ENCODE peak calls at places on chromosomes 5 and 9, in five cellular contexts. T is foreskin fibroblast, P is right lobe of liver, R is K562, L is Calu3. Q is an unnamed sample.

GRCh38 chr5:180830253-180831138 is 27.9 kb upstream of the MGAT1 start:
- DNase-seq in R (peak), P (peak), L (no peak), T (peak), Q (peak)

GRCh38 chr9:125549465-125550215 is 157.4 kb downstream of the MAPKAP1 start:
- DNase-seq in L (no peak), P (no peak), T (peak), R (no peak), Q (no peak)

GRCh38 chr9:29144476-29144875 is 1571.2 kb upstream of the C9orf72 start:
- DNase-seq in T (no peak), L (no peak), R (no peak), P (no peak), Q (no peak)

GRCh38 chr9:127895811-127896210 is 3.6 kb downstream of the ST6GALNAC6 start:
- DNase-seq in T (no peak), R (no peak), P (no peak), L (no peak), Q (no peak)

GRCh38 chr5:157564149-157564711 is 11.3 kb downstream of the ADAM19 start:
- DNase-seq in L (peak), P (peak), T (no peak), R (peak), Q (peak)

GRCh38 chr5:172004824-172005237 is 1.6 kb downstream of the FBXW11 start:
- DNase-seq in R (no peak), T (no peak), L (no peak), P (no peak), Q (no peak)

GRCh38 chr5:69206528-69207190 is 17.3 kb downstream of the CENPH start:
- DNase-seq in T (no peak), R (no peak), L (peak), P (peak), Q (peak)

GRCh38 chr5:42516282-42517042 is 93.2 kb downstream of the GHR start:
- DNase-seq in T (no peak), R (no peak), P (no peak), L (no peak), Q (no peak)

GRCh38 chr5:58330781-58331180 is 129.1 kb downstream of the PLK2 start:
- DNase-seq in L (no peak), P (no peak), T (no peak), R (no peak), Q (no peak)

GRCh38 chr9:121636978-121637377 is 14.5 kb upstream of the DAB2IP start:
- DNase-seq in T (no peak), P (no peak), L (no peak), R (no peak), Q (no peak)

GRCh38 chr9:83962165-83962564 is 17.9 kb downstream of the HNRNPK start:
- DNase-seq in L (no peak), T (no peak), P (no peak), R (no peak), Q (no peak)

GRCh38 chr5:126808619-126809018 is 31.7 kb downstream of the LMNB1 start:
- DNase-seq in P (no peak), T (peak), L (no peak), R (peak), Q (no peak)

GRCh38 chr9:128887049-128887448 is 5.1 kb downstream of the LRRC8A start:
- DNase-seq in T (no peak), R (no peak), L (no peak), P (no peak), Q (no peak)

GRCh38 chr5:126754609-126755008 is 22.3 kb upstream of the LMNB1 start:
- DNase-seq in R (no peak), L (no peak), P (no peak), T (no peak), Q (no peak)

GRCh38 chr5:68528877-68529276 is 313.3 kb downstream of the PIK3R1 start:
- DNase-seq in P (no peak), T (peak), R (no peak), L (no peak), Q (no peak)

GRCh38 chr5:88000877-88001276 is 267.8 kb downstream of the TMEM161B start:
- DNase-seq in R (no peak), T (no peak), P (no peak), L (no peak), Q (no peak)

GRCh38 chr5:124599048-124599973 is 147.1 kb downstream of the ZNF608 start:
- DNase-seq in P (peak), R (no peak), L (peak), T (peak), Q (no peak)

GRCh38 chr5:132928008-132928407 is 35.4 kb downstream of the AFF4 start:
- DNase-seq in T (no peak), L (no peak), P (no peak), R (no peak), Q (no peak)

GRCh38 chr5:68265822-68266395 is 50.4 kb downstream of the PIK3R1 start:
- DNase-seq in L (no peak), R (no peak), T (no peak), P (no peak), Q (no peak)

GRCh38 chr5:1152156-1152555 is 40.3 kb upstream of the SLC12A7 start:
- DNase-seq in T (no peak), R (no peak), P (no peak), L (peak), Q (no peak)

DNA sequence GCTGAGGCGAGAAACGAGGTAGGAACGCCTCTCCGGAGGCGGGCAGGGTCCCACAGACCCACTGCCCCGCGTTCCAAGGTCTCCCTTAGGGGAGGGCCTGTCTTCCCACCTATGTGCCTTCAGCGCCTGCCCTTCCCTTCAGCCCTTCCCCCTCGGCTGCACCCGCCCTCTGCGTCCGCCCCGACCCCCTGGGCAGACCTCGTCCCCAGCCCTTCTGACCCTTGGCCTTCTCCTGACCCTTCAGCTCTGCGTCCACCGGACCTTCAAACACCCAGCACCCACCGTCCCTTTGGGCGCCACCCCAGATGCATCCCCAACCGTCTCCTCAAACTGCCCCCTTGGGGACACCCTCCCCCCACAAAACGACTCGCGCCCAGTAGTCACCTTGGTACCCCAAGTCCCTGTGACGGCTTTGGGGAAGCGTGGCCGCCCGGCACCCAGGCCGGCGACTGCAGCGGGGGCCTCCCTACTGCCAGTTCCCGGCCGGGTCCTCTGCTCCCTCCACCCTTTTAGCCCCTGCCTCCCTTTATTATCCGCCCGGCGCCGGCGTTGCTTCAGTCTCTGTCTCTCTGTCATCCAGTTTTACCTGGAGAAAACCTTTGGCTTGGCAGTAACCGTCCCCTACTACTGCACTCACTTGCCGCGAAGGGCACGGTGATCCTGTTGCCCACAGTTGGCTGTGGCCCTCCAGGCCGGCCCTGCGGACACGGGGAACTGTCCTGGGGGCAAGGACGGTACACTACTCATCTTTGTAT is 421 bp downstream of the RUSC2 start:
- DNase-seq in R (peak), L (no peak), T (no peak), P (peak), Q (peak)
- TF ChIP-seq CTCF in R (no peak), L (no peak), T (no peak), P (no peak), Q (no peak)

GRCh38 chr5:81204205-81204604 is 28.9 kb upstream of the CKMT2 start:
- DNase-seq in L (no peak), P (no peak), T (no peak), R (no peak), Q (no peak)

GRCh38 chr5:81205058-81205457 is 28.1 kb upstream of the CKMT2 start:
- DNase-seq in R (peak), L (no peak), T (no peak), P (no peak), Q (no peak)

GRCh38 chr5:81209386-81209785 is 23.7 kb upstream of the CKMT2 start:
- DNase-seq in L (no peak), P (no peak), T (no peak), R (no peak), Q (no peak)

GRCh38 chr5:81208904-81209303 is 24.2 kb upstream of the CKMT2 start:
- DNase-seq in L (no peak), T (no peak), P (no peak), R (no peak), Q (no peak)

DNA sequence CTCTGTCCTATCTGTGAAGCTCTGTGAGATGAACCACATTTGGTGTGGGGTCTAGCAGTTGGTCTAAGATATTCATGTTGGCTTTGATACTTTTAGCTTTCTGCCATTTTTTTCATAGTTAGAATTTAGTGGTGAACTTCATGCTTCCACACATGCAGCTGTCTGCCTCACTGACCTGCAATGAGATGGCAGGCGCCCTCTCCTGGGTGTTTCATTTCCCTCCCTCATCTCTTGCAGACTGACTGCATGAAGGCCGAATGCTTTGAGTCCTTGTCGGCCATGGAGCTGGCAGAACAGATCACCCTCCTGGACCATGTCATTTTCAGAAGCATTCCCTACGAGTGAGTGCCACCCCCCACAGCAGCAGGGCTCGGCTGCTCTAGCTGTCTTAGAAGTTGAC is 26.1 kb upstream of the CKMT2 start:
- DNase-seq in L (peak), P (no peak), R (peak), T (no peak), Q (no peak)
- TF ChIP-seq CTCF in L (no peak), P (no peak), R (peak), T (peak), Q (peak)

DNA sequence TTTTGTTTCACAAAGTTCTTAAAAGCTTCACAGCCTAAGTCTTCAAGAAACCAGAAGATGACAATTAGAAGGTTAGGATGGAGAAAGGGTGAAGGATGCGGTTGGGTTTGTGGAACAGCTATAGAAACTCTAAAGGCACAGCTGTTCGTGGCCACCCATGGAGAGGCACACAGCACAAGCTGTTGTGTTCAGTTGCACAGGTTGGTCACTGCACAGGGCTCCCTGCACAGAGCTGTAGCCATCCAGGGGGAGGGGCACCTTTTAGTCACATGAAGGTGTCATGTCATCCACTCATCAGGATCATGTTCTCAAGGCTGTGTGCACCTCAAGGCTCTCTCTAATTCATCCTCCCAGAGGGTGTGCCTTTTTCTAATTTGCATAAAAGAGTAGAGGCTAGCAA is 5.1 kb upstream of the RASGRF2 start:
- DNase-seq in R (no peak), T (no peak), P (no peak), L (no peak), Q (no peak)
- TF ChIP-seq CTCF in R (no peak), T (no peak), P (no peak), L (no peak), Q (no peak)

DNA sequence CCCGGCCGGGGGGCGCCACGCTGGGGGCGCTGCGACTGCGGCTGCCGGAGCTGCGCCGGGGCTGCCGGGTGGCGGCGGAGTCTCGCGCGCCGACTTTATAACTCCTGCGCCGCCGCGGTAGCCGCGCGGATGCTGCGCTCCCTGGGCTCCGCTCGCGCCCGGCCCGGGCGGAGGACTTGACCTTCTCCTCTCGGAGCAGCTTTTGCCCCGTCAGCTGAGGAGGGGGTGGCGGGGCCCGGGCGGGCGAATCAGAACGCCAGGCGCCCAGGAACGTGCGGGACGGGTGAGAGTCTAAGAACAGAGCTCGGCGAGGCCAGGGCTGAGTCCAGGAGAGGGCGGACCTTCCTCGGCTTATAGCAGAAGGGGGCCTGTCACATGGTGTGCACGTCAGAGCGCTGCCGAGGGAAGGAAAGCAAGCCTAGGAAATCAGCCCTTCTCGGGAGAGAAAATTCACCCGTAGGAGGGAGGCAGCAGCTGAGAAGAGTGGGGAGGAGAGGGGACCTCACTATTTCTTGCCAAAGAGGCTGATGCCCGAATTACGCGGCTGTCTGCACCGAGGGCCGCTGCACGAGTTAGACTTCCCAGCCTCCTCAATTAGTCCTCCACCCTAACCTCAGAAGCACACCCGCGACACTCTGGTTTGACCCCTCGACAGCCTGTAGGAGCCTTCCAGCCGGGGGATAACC is at the start of gene FOXD1:
- DNase-seq in L (peak), R (peak), P (peak), T (peak), Q (peak)
- TF ChIP-seq CTCF in L (no peak), R (no peak), P (no peak), T (no peak), Q (no peak)

GRCh38 chr5:170508660-170509322 is 5.0 kb downstream of the KCNIP1 start:
- DNase-seq in R (peak), P (no peak), L (no peak), T (no peak), Q (no peak)
- TF ChIP-seq CTCF in R (peak), P (no peak), L (peak), T (no peak), Q (no peak)

GRCh38 chr5:95181650-95182049 is 103.2 kb downstream of the MCTP1 start:
- DNase-seq in L (no peak), P (no peak), T (no peak), R (no peak), Q (no peak)

GRCh38 chr5:95172659-95173058 is 112.2 kb downstream of the MCTP1 start:
- DNase-seq in R (no peak), P (no peak), L (no peak), T (no peak), Q (no peak)

GRCh38 chr5:95178046-95178651 is 106.7 kb downstream of the MCTP1 start:
- DNase-seq in L (peak), P (no peak), R (peak), T (peak), Q (peak)
- TF ChIP-seq CTCF in L (peak), P (no peak), R (peak), T (no peak), Q (peak)

DNA sequence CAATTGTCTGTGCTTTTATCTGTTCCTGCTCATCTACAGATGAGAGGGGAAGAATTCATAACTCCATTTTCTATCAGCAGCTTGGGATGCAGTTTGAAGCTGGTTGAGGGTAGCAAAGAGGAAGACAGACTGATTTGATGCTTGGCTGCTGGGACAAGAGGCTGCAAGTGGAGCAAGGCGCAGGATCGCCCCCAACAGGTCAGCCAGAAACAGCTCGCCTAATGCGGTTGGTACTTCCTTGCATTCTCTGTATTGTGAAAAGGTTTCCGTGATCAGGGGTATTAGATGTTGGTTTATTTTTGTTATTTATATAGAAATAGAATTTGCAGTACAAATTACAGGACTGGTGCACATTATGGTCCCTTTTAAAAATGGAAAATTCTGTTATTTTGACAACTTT is 40.6 kb downstream of the ZNF883 start:
- DNase-seq in R (peak), P (no peak), T (no peak), L (peak), Q (peak)
- TF ChIP-seq CTCF in R (peak), P (no peak), T (no peak), L (no peak), Q (peak)

GRCh38 chr9:137176302-137177182 is 4.7 kb upstream of the TMEM210 start:
- DNase-seq in R (peak), T (no peak), L (peak), P (no peak), Q (no peak)
- TF ChIP-seq CTCF in R (peak), T (peak), L (no peak), P (peak), Q (peak)

GRCh38 chr5:122300374-122300773 is 11.7 kb upstream of the SNCAIP start:
- DNase-seq in T (no peak), P (no peak), R (no peak), L (no peak), Q (no peak)

GRCh38 chr5:122297587-122298298 is 14.3 kb upstream of the SNCAIP start:
- DNase-seq in R (no peak), P (no peak), L (no peak), T (no peak), Q (no peak)

GRCh38 chr5:122291000-122291592 is 20.9 kb upstream of the SNCAIP start:
- DNase-seq in T (no peak), L (no peak), R (no peak), P (no peak), Q (no peak)

GRCh38 chr5:122292357-122292756 is 19.7 kb upstream of the SNCAIP start:
- DNase-seq in T (no peak), L (no peak), P (no peak), R (no peak), Q (no peak)

DNA sequence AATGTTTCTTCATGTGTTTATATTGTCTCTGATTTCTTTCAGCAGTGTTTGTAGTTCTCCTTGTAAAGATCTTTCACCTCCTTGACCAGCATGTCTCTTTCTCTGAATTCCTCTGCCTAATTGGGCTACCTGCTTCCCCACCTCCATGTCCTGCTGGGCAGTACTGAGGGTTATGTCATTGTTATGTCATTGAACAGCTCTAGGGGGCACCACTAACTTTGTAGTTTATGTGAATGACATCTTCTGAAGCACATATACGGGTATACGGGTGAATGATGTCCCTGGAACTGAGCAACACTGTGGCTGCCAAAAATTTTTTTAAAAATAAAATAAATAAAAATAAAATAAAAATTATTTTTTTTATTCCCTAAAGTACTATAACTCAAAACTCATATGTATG is 16.9 kb upstream of the SNCAIP start:
- DNase-seq in T (no peak), L (no peak), P (no peak), R (peak), Q (peak)
- TF ChIP-seq CTCF in T (no peak), L (no peak), P (peak), R (peak), Q (peak)

Q was measured in WERI-Rb-1.